ENCODE peak calls at places on chromosomes 7 and 10, in four cellular contexts. One of them, this sample, is unnamed.

GRCh38 chr10:3193751-3194150 is 21.2 kb upstream of the PITRM1 start:
- DNase-seq in endothelial cell of umbilical vein: no peak
- DNase-seq in IMR-90: no peak
- DNase-seq in GM12878: no peak
- DNase-seq in this sample: no peak

GRCh38 chr10:93280699-93281366 is 201.3 kb downstream of the MYOF start:
- DNase-seq in endothelial cell of umbilical vein: no peak
- DNase-seq in IMR-90: no peak
- DNase-seq in GM12878: no peak
- DNase-seq in this sample: no peak

GRCh38 chr10:7475046-7475860 is 64.4 kb upstream of the SFMBT2 start:
- DNase-seq in endothelial cell of umbilical vein: no peak
- DNase-seq in IMR-90: no peak
- DNase-seq in GM12878: no peak
- DNase-seq in this sample: no peak

GRCh38 chr7:99628471-99629465 is 12.0 kb downstream of the ZSCAN25 start:
- DNase-seq in endothelial cell of umbilical vein: no peak
- DNase-seq in IMR-90: no peak
- DNase-seq in GM12878: no peak
- DNase-seq in this sample: no peak

GRCh38 chr7:896346-897075 is 20.2 kb downstream of the GET4 start:
- DNase-seq in endothelial cell of umbilical vein: no peak
- DNase-seq in IMR-90: no peak
- DNase-seq in GM12878: no peak
- DNase-seq in this sample: no peak

GRCh38 chr7:138608292-138608691 is 92.9 kb downstream of the SVOPL start:
- DNase-seq in endothelial cell of umbilical vein: peak
- DNase-seq in IMR-90: peak
- DNase-seq in GM12878: peak
- DNase-seq in this sample: no peak

GRCh38 chr7:2553108-2553507 is 2.2 kb downstream of the BRAT1 start:
- DNase-seq in endothelial cell of umbilical vein: no peak
- DNase-seq in IMR-90: no peak
- DNase-seq in GM12878: no peak
- DNase-seq in this sample: no peak

GRCh38 chr10:3113343-3113720 is 46.0 kb downstream of the PFKP start:
- DNase-seq in endothelial cell of umbilical vein: no peak
- DNase-seq in IMR-90: no peak
- DNase-seq in GM12878: no peak
- DNase-seq in this sample: no peak

GRCh38 chr10:119474606-119475005 is 67.9 kb downstream of the RGS10 start:
- DNase-seq in endothelial cell of umbilical vein: no peak
- DNase-seq in IMR-90: no peak
- DNase-seq in GM12878: no peak
- DNase-seq in this sample: no peak

GRCh38 chr7:87474533-87475358 is 734 bp downstream of the ABCB4 start:
- DNase-seq in endothelial cell of umbilical vein: peak
- DNase-seq in IMR-90: no peak
- DNase-seq in GM12878: peak
- DNase-seq in this sample: no peak

GRCh38 chr10:32166365-32166764 is 110.1 kb upstream of the KIF5B start:
- DNase-seq in endothelial cell of umbilical vein: no peak
- DNase-seq in IMR-90: no peak
- DNase-seq in GM12878: no peak
- DNase-seq in this sample: no peak

GRCh38 chr10:125151824-125152634 is 8.3 kb downstream of the CTBP2 start:
- DNase-seq in endothelial cell of umbilical vein: no peak
- DNase-seq in IMR-90: no peak
- DNase-seq in GM12878: no peak
- DNase-seq in this sample: no peak

GRCh38 chr7:90965211-90965610 is 299.0 kb upstream of the FZD1 start:
- DNase-seq in endothelial cell of umbilical vein: no peak
- DNase-seq in IMR-90: no peak
- DNase-seq in GM12878: no peak
- DNase-seq in this sample: no peak

GRCh38 chr10:114010316-114010715 is 33.4 kb upstream of the ADRB1 start:
- DNase-seq in endothelial cell of umbilical vein: no peak
- DNase-seq in IMR-90: no peak
- DNase-seq in GM12878: no peak
- DNase-seq in this sample: no peak

GRCh38 chr7:23275906-23276305 is 23.2 kb upstream of the MALSU1 start:
- DNase-seq in endothelial cell of umbilical vein: no peak
- DNase-seq in IMR-90: no peak
- DNase-seq in GM12878: no peak
- DNase-seq in this sample: no peak

GRCh38 chr7:1748774-1749173 is 78.7 kb downstream of the ELFN1 start:
- DNase-seq in endothelial cell of umbilical vein: no peak
- DNase-seq in IMR-90: no peak
- DNase-seq in GM12878: no peak
- DNase-seq in this sample: no peak

GRCh38 chr10:49083256-49083655 is 32.1 kb downstream of the VSTM4 start:
- DNase-seq in endothelial cell of umbilical vein: no peak
- DNase-seq in IMR-90: no peak
- DNase-seq in GM12878: no peak
- DNase-seq in this sample: no peak

GRCh38 chr10:32130788-32131187 is 74.6 kb upstream of the KIF5B start:
- DNase-seq in endothelial cell of umbilical vein: peak
- DNase-seq in IMR-90: no peak
- DNase-seq in GM12878: no peak
- DNase-seq in this sample: no peak

GRCh38 chr10:20887706-20888535 is 9.2 kb downstream of the NEBL start:
- DNase-seq in endothelial cell of umbilical vein: no peak
- DNase-seq in IMR-90: no peak
- DNase-seq in GM12878: no peak
- DNase-seq in this sample: no peak

GRCh38 chr10:29613791-29614190 is 21.0 kb downstream of the SVIL start:
- DNase-seq in endothelial cell of umbilical vein: no peak
- DNase-seq in IMR-90: peak
- DNase-seq in GM12878: no peak
- DNase-seq in this sample: no peak

GRCh38 chr7:87083865-87084519 is 24.5 kb upstream of the ELAPOR2 start:
- DNase-seq in endothelial cell of umbilical vein: no peak
- DNase-seq in IMR-90: peak
- DNase-seq in GM12878: no peak
- DNase-seq in this sample: no peak

GRCh38 chr7:106657085-106657991 is 3.6 kb downstream of the CCDC71L start:
- DNase-seq in endothelial cell of umbilical vein: peak
- DNase-seq in IMR-90: peak
- DNase-seq in GM12878: no peak
- DNase-seq in this sample: no peak

GRCh38 chr7:106813705-106814305 is 51.3 kb upstream of the PIK3CG start:
- DNase-seq in endothelial cell of umbilical vein: peak
- DNase-seq in IMR-90: peak
- DNase-seq in GM12878: no peak
- DNase-seq in this sample: peak

GRCh38 chr7:36021917-36022550 is 131.0 kb upstream of the EEPD1 start:
- DNase-seq in endothelial cell of umbilical vein: no peak
- DNase-seq in IMR-90: no peak
- DNase-seq in GM12878: no peak
- DNase-seq in this sample: no peak

GRCh38 chr7:94436018-94436604 is 41.4 kb downstream of the COL1A2 start:
- DNase-seq in endothelial cell of umbilical vein: peak
- DNase-seq in IMR-90: peak
- DNase-seq in GM12878: peak
- DNase-seq in this sample: peak

GRCh38 chr10:88270871-88271713 is 312.0 kb downstream of the RNLS start:
- DNase-seq in endothelial cell of umbilical vein: no peak
- DNase-seq in IMR-90: peak
- DNase-seq in GM12878: peak
- DNase-seq in this sample: no peak

GRCh38 chr10:73785721-73786511 is 510 bp downstream of the ZSWIM8 start:
- DNase-seq in endothelial cell of umbilical vein: peak
- DNase-seq in IMR-90: peak
- DNase-seq in GM12878: no peak
- DNase-seq in this sample: peak

GRCh38 chr7:28102778-28103177 is 77.8 kb downstream of the JAZF1 start:
- DNase-seq in endothelial cell of umbilical vein: no peak
- DNase-seq in IMR-90: peak
- DNase-seq in GM12878: no peak
- DNase-seq in this sample: no peak

GRCh38 chr7:25858562-25859411 is 293.2 kb upstream of the NFE2L3 start:
- DNase-seq in endothelial cell of umbilical vein: no peak
- DNase-seq in IMR-90: no peak
- DNase-seq in GM12878: no peak
- DNase-seq in this sample: no peak

GRCh38 chr7:8436965-8437364 is 3.6 kb downstream of the NXPH1 start:
- DNase-seq in endothelial cell of umbilical vein: peak
- DNase-seq in IMR-90: no peak
- DNase-seq in GM12878: peak
- DNase-seq in this sample: peak

GRCh38 chr7:142933092-142933475 is 462 bp downstream of the TRPV5 start:
- DNase-seq in endothelial cell of umbilical vein: no peak
- DNase-seq in IMR-90: no peak
- DNase-seq in GM12878: no peak
- DNase-seq in this sample: no peak

GRCh38 chr10:60414877-60415585 is 25.4 kb upstream of the ANK3 start:
- DNase-seq in endothelial cell of umbilical vein: peak
- DNase-seq in IMR-90: peak
- DNase-seq in GM12878: no peak
- DNase-seq in this sample: no peak

GRCh38 chr7:93958216-93958615 is 36.7 kb downstream of the GNG11 start:
- DNase-seq in endothelial cell of umbilical vein: peak
- DNase-seq in IMR-90: peak
- DNase-seq in GM12878: no peak
- DNase-seq in this sample: no peak

GRCh38 chr7:147992698-147993097 is 597.9 kb upstream of the C7orf33 start:
- DNase-seq in endothelial cell of umbilical vein: no peak
- DNase-seq in IMR-90: no peak
- DNase-seq in GM12878: no peak
- DNase-seq in this sample: no peak

GRCh38 chr10:100744980-100745881 is at the start of gene PAX2:
- DNase-seq in endothelial cell of umbilical vein: no peak
- DNase-seq in IMR-90: no peak
- DNase-seq in GM12878: no peak
- DNase-seq in this sample: no peak

GRCh38 chr7:80263321-80263720 is 128.7 kb downstream of the GNAI1 start:
- DNase-seq in endothelial cell of umbilical vein: no peak
- DNase-seq in IMR-90: no peak
- DNase-seq in GM12878: no peak
- DNase-seq in this sample: no peak

GRCh38 chr7:38195804-38196595 is 18.0 kb downstream of the STARD3NL start:
- DNase-seq in endothelial cell of umbilical vein: peak
- DNase-seq in IMR-90: peak
- DNase-seq in GM12878: no peak
- DNase-seq in this sample: no peak

GRCh38 chr10:79410315-79411094 is 34.9 kb downstream of the ZCCHC24 start:
- DNase-seq in endothelial cell of umbilical vein: no peak
- DNase-seq in IMR-90: no peak
- DNase-seq in GM12878: no peak
- DNase-seq in this sample: no peak

GRCh38 chr10:91022390-91022789 is 101.5 kb upstream of the ANKRD1 start:
- DNase-seq in endothelial cell of umbilical vein: no peak
- DNase-seq in IMR-90: no peak
- DNase-seq in GM12878: no peak
- DNase-seq in this sample: no peak
- TF ChIP-seq FOS in endothelial cell of umbilical vein: no peak
- TF ChIP-seq FOS in IMR-90: no peak
- TF ChIP-seq FOS in GM12878: no peak
- TF ChIP-seq FOS in this sample: no peak

GRCh38 chr7:85025312-85025756 is 161.5 kb downstream of the SEMA3D start:
- DNase-seq in endothelial cell of umbilical vein: peak
- DNase-seq in IMR-90: no peak
- DNase-seq in GM12878: no peak
- DNase-seq in this sample: no peak
- TF ChIP-seq FOS in endothelial cell of umbilical vein: no peak
- TF ChIP-seq FOS in IMR-90: no peak
- TF ChIP-seq FOS in GM12878: no peak
- TF ChIP-seq FOS in this sample: no peak

GRCh38 chr7:134832367-134832766 is 52.9 kb downstream of the CALD1 start:
- DNase-seq in endothelial cell of umbilical vein: no peak
- DNase-seq in IMR-90: no peak
- DNase-seq in GM12878: no peak
- DNase-seq in this sample: no peak
- TF ChIP-seq FOS in endothelial cell of umbilical vein: no peak
- TF ChIP-seq FOS in IMR-90: no peak
- TF ChIP-seq FOS in GM12878: no peak
- TF ChIP-seq FOS in this sample: no peak

GRCh38 chr7:150668977-150669376 is 16.5 kb upstream of the GIMAP2 start:
- DNase-seq in endothelial cell of umbilical vein: no peak
- DNase-seq in IMR-90: no peak
- DNase-seq in GM12878: no peak
- DNase-seq in this sample: no peak

GRCh38 chr7:150666412-150666811 is 19.1 kb upstream of the GIMAP2 start:
- DNase-seq in endothelial cell of umbilical vein: no peak
- DNase-seq in IMR-90: no peak
- DNase-seq in GM12878: no peak
- DNase-seq in this sample: no peak

GRCh38 chr7:150665075-150665794 is 20.3 kb upstream of the GIMAP2 start:
- DNase-seq in endothelial cell of umbilical vein: no peak
- DNase-seq in IMR-90: no peak
- DNase-seq in GM12878: no peak
- DNase-seq in this sample: no peak

GRCh38 chr7:150665882-150666281 is 19.6 kb upstream of the GIMAP2 start:
- DNase-seq in endothelial cell of umbilical vein: no peak
- DNase-seq in IMR-90: no peak
- DNase-seq in GM12878: no peak
- DNase-seq in this sample: no peak

GRCh38 chr7:150668472-150668911 is 17.0 kb upstream of the GIMAP2 start:
- DNase-seq in endothelial cell of umbilical vein: no peak
- DNase-seq in IMR-90: no peak
- DNase-seq in GM12878: peak
- DNase-seq in this sample: no peak
- TF ChIP-seq FOS in endothelial cell of umbilical vein: no peak
- TF ChIP-seq FOS in IMR-90: no peak
- TF ChIP-seq FOS in GM12878: no peak
- TF ChIP-seq FOS in this sample: no peak

DNA sequence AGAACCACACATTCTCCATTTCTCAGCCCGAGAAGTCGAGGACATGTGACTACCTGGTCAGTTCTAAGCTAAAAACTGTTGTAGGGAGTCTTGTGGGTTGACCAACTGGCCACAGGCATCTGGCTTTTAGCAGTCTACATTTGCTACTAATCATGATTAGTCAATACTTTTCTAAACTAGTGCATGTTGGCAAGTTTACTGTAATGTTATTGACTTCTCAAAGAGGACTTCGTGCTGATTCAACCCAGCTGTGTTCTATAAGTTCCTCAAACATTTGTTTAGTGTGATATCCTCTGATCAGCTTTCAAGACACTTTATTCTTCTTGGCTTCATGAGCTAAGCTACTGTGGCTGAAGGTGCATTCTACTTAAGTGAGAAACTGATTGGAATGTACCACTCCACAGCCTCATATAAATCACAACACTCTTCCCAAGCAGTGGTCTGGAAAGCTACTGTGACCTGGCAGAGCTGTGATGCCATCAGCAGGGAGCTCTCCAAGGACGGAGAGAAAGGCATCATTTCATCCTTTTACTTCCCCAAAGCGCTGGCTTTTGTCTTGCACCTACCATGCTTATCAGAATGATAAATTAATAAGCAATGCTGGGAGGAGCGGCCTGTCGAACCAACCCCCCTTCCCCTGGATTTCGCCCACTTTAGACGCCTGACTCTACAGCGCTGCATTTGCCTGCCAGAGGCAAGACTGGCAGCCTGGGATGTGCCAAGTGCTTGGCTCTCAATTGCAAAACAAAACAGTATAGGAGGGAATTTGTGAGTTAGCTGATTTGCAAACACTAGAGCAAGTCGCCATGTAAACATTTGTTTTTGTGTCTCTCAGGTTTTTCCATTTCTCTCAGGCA is 206.7 kb upstream of the PLXNA4 start:
- DNase-seq in endothelial cell of umbilical vein: no peak
- DNase-seq in IMR-90: peak
- DNase-seq in GM12878: no peak
- DNase-seq in this sample: no peak
- TF ChIP-seq FOS in endothelial cell of umbilical vein: no peak
- TF ChIP-seq FOS in IMR-90: no peak
- TF ChIP-seq FOS in GM12878: no peak
- TF ChIP-seq FOS in this sample: no peak